ENCODE peak calls at places on chromosomes 4 and X, in four cellular contexts. C is endothelial cell of umbilical vein, Y is adipocyte, P is Peyer's patch. E is an unnamed sample.
A peak's percentile ranks its signal among the peaks of the same experiment; 100 is the strongest.

GRCh38 chr4:184473515-184474260 is 662 bp downstream of the IRF2 start:
- DNase-seq in C (no peak), Y (peak; percentile 59), P (peak; percentile 51), E (peak; percentile 50)

GRCh38 chrX:115259238-115259875 is 25.5 kb upstream of the LRCH2 start:
- DNase-seq in C (no peak), Y (peak; percentile 4), P (no peak), E (no peak)

GRCh38 chr4:7620086-7620813 is 185.5 kb upstream of the PSAPL1 start:
- DNase-seq in C (no peak), Y (no peak), P (no peak), E (no peak)

GRCh38 chrX:22118161-22118830 is 86.2 kb downstream of the PHEX start:
- DNase-seq in C (no peak), Y (no peak), P (no peak), E (no peak)

GRCh38 chr4:174479140-174479539 is 43.1 kb downstream of the HPGD start:
- DNase-seq in C (no peak), Y (no peak), P (no peak), E (no peak)

GRCh38 chr4:185304944-185305690 is 90.6 kb downstream of the LRP2BP start:
- DNase-seq in C (peak; percentile 18), Y (peak; percentile 23), P (no peak), E (no peak)

GRCh38 chrX:54473993-54474859 is 21.8 kb downstream of the FGD1 start:
- DNase-seq in C (no peak), Y (no peak), P (no peak), E (no peak)

GRCh38 chrX:27444093-27444908 is 18.8 kb downstream of the PPP4R3C start:
- DNase-seq in C (no peak), Y (no peak), P (no peak), E (no peak)

GRCh38 chr4:31793907-31794306 is 1073.7 kb downstream of the PCDH7 start:
- DNase-seq in C (no peak), Y (no peak), P (no peak), E (no peak)

GRCh38 chr4:150960818-150961217 is 54.3 kb downstream of the LRBA start:
- DNase-seq in C (peak; percentile 46), Y (peak; percentile 16), P (no peak), E (peak; percentile 28)

GRCh38 chr4:165814256-165815010 is 58.6 kb upstream of the TLL1 start:
- DNase-seq in C (peak; percentile 21), Y (no peak), P (no peak), E (no peak)

GRCh38 chrX:2632533-2633504 is 58.3 kb upstream of the CD99 start:
- DNase-seq in C (no peak), Y (no peak), P (no peak), E (no peak)

GRCh38 chr4:103010827-103011226 is 8.7 kb downstream of the SLC9B1 start:
- DNase-seq in C (no peak), Y (no peak), P (no peak), E (no peak)

GRCh38 chr4:74114234-74114633 is 15.2 kb upstream of the CXCL2 start:
- DNase-seq in C (peak; percentile 59), Y (peak; percentile 82), P (no peak), E (no peak)

GRCh38 chr4:102569200-102569599 is 68.0 kb downstream of the NFKB1 start:
- DNase-seq in C (no peak), Y (peak; percentile 68), P (no peak), E (no peak)

GRCh38 chr4:2788532-2789103 is 4.3 kb upstream of the SH3BP2 start:
- DNase-seq in C (no peak), Y (peak; percentile 48), P (no peak), E (peak; percentile 21)

GRCh38 chr4:68360570-68360969 is 10.7 kb upstream of the YTHDC1 start:
- DNase-seq in C (no peak), Y (no peak), P (no peak), E (no peak)

GRCh38 chr4:40937140-40937725 is 187.5 kb downstream of the NSUN7 start:
- DNase-seq in C (peak; percentile 81), Y (no peak), P (no peak), E (no peak)

GRCh38 chr4:16764622-16765021 is 133.8 kb downstream of the LDB2 start:
- DNase-seq in C (peak; percentile 21), Y (no peak), P (no peak), E (no peak)

GRCh38 chrX:3639236-3639635 is 74.2 kb downstream of the PRKX start:
- DNase-seq in C (no peak), Y (no peak), P (peak; percentile 27), E (no peak)

GRCh38 chr4:27692098-27692679 is 831.5 kb downstream of the STIM2 start:
- DNase-seq in C (peak; percentile 5), Y (peak; percentile 37), P (no peak), E (no peak)

GRCh38 chr4:14958436-14958835 is 43.8 kb upstream of the CPEB2 start:
- DNase-seq in C (no peak), Y (no peak), P (no peak), E (no peak)

GRCh38 chr4:26197018-26197779 is 123.6 kb upstream of the RBPJ start:
- DNase-seq in C (no peak), Y (peak; percentile 60), P (peak; percentile 30), E (no peak)

GRCh38 chrX:123854329-123854728 is 5.5 kb upstream of the XIAP start:
- DNase-seq in C (no peak), Y (no peak), P (no peak), E (no peak)

GRCh38 chr4:186137193-186137792 is 32.8 kb downstream of the FAM149A start:
- DNase-seq in C (peak; percentile 15), Y (peak; percentile 77), P (no peak), E (no peak)

GRCh38 chr4:90174622-90175023 is 47.4 kb downstream of the CCSER1 start:
- DNase-seq in C (no peak), Y (no peak), P (no peak), E (no peak)

GRCh38 chrX:142977128-142977914 is 48.4 kb upstream of the SPANXN4 start:
- DNase-seq in C (no peak), Y (no peak), P (no peak), E (no peak)

GRCh38 chr4:153481474-153481873 is 15.3 kb downstream of the TMEM131L start:
- DNase-seq in C (no peak), Y (no peak), P (no peak), E (no peak)

GRCh38 chr4:153485860-153486259 is 19.7 kb downstream of the TMEM131L start:
- DNase-seq in C (no peak), Y (no peak), P (no peak), E (no peak)

GRCh38 chr4:153485374-153485773 is 19.2 kb downstream of the TMEM131L start:
- DNase-seq in C (no peak), Y (no peak), P (no peak), E (no peak)

GRCh38 chr4:153486281-153487151 is 20.4 kb downstream of the TMEM131L start:
- DNase-seq in C (peak; percentile 71), Y (peak; percentile 78), P (no peak), E (no peak)

DNA sequence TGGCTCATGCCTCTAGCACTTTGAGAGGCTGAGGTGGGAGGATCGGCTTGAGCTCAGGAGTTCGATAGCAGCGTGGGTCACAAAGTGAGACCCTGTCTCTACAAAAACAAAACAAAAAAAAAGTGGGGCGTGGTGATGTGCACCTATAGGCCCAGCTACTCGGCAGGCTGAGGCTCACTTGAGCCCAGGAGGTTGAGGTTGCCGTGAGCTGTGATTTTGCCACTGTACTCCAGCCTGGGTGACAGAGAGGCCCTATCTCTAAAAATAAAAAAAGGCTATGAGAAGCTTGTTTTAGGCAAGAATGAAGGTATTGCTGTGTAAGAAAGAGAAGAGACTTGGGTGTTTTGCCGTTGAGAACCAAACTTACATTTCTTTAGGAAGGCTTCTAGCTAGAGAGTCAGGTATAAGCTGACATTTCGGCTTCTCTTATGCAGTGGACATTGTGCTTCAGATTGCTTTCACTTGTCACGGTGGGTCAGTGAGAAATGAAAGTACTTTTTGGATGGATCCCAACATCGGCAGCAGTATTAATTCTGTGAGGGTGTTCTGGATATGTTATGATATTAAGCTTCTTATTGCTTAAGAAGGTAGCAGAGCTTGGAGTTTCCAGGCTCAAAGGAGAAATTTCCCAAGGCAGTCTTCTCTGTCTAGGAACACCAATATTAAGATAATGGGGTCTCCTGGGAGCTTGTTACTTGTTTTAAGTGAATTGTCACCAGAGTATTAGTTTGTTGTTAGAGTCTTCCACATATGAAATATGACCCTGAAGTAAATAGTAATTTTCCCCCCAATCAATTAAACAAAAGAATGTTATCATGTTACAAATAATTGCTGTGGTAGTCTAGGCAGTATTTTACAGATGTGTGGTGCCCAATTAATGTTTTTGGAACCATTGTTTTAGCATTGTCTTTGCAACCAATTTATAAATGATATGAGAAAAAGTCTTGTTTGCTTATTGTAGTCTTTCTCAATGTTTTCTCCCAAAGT is 17.6 kb downstream of the TMEM131L start:
- DNase-seq in C (peak; percentile 26), Y (no peak), P (no peak), E (no peak)
- H3K4me3 ChIP-seq in C (no peak overlapping the region), Y (no peak overlapping the region), P (no peak overlapping the region), E (no peak overlapping the region)

GRCh38 chr4:48779998-48780866 is at the start of gene FRYL:
- DNase-seq in C (peak; percentile 100), Y (peak; percentile 100), P (peak; percentile 98), E (peak; percentile 100)

GRCh38 chr4:48779095-48779997 is 733 bp downstream of the FRYL start:
- DNase-seq in C (peak; percentile 69), Y (peak; percentile 88), P (peak; percentile 61), E (peak; percentile 64)

GRCh38 chr4:48774760-48775398 is 5.2 kb downstream of the FRYL start:
- DNase-seq in C (no peak), Y (no peak), P (no peak), E (no peak)

GRCh38 chr4:48778431-48779094 is 1.5 kb downstream of the FRYL start:
- DNase-seq in C (peak; percentile 52), Y (peak; percentile 78), P (no peak), E (no peak)

DNA sequence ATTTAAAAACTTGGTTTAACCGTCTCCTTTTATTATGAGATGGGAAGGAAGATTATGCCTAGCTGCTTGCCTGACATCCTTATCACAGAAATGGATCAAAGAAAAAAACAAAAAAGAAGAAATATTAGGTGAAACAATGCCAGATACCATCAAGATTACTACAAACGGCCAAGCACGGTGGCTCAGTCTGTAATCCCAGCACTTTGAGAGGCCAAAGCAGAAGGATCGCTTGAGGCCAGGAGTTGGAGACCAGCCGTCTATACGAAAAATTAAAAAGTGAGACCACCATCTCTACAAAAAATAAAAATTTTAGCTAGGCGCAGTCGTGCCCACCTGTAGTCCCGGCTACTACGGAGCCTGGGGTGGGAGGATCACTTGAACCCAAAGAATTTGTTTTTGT is 2.3 kb downstream of the FRYL start:
- DNase-seq in C (peak; percentile 32), Y (no peak), P (no peak), E (no peak)
- H3K4me3 ChIP-seq in C (peak overlapping the region; percentile 90), Y (peak overlapping the region; percentile 96), P (no peak overlapping the region), E (peak overlapping the region; percentile 98)

GRCh38 chr4:1230316-1230715 is 18.6 kb downstream of the CTBP1 start:
- DNase-seq in C (no peak), Y (no peak), P (no peak), E (no peak)
- H3K4me3 ChIP-seq in C (no peak overlapping the region), Y (no peak overlapping the region), P (no peak overlapping the region), E (no peak overlapping the region)

GRCh38 chrX:14529288-14529989 is at the start of gene GLRA2:
- DNase-seq in C (no peak), Y (peak; percentile 51), P (no peak), E (peak; percentile 52)

GRCh38 chrX:14533867-14534266 is 4.5 kb downstream of the GLRA2 start:
- DNase-seq in C (no peak), Y (no peak), P (no peak), E (no peak)

GRCh38 chrX:14528629-14529287 is 578 bp upstream of the GLRA2 start:
- DNase-seq in C (no peak), Y (peak; percentile 54), P (no peak), E (peak; percentile 87)
- H3K4me3 ChIP-seq in C (no peak overlapping the region), Y (peak overlapping the region; percentile 67), P (no peak overlapping the region), E (no peak overlapping the region)

GRCh38 chr4:121073672-121074386 is 1.5 kb upstream of the NDNF start:
- DNase-seq in C (no peak), Y (no peak), P (no peak), E (peak; percentile 85)
- H3K4me3 ChIP-seq in C (no peak overlapping the region), Y (no peak overlapping the region), P (no peak overlapping the region), E (no peak overlapping the region)

E was measured in colonic mucosa.